ENCODE peak calls at places on chromosomes 6 and 20, in seven cellular contexts. One of them, this sample, is unnamed.

GRCh38 chr20:52454660-52455059 is 263.1 kb upstream of the ZFP64 start:
- DNase-seq in left cardiac atrium: no peak
- DNase-seq in cardiac muscle cell: no peak
- DNase-seq in pons: no peak
- DNase-seq in WERI-Rb-1: no peak
- DNase-seq in AML-193: no peak
- DNase-seq in adrenal gland: no peak
- DNase-seq in this sample: no peak

GRCh38 chr6:85669735-85670194 is 27.1 kb upstream of the SYNCRIP start:
- DNase-seq in left cardiac atrium: no peak
- DNase-seq in cardiac muscle cell: no peak
- DNase-seq in WERI-Rb-1: peak
- DNase-seq in AML-193: peak
- DNase-seq in adrenal gland: no peak
- DNase-seq in pons: no peak
- DNase-seq in this sample: no peak

GRCh38 chr20:58310291-58310782 is 822 bp downstream of the RAB22A start:
- DNase-seq in pons: peak
- DNase-seq in left cardiac atrium: no peak
- DNase-seq in cardiac muscle cell: no peak
- DNase-seq in adrenal gland: no peak
- DNase-seq in AML-193: peak
- DNase-seq in WERI-Rb-1: no peak
- DNase-seq in this sample: no peak

GRCh38 chr6:150753404-150754184 is 111.9 kb upstream of the MTHFD1L start:
- DNase-seq in cardiac muscle cell: peak
- DNase-seq in AML-193: no peak
- DNase-seq in pons: no peak
- DNase-seq in adrenal gland: no peak
- DNase-seq in WERI-Rb-1: no peak
- DNase-seq in left cardiac atrium: no peak
- DNase-seq in this sample: no peak

GRCh38 chr20:1894471-1894950 is 696 bp upstream of the SIRPA start:
- DNase-seq in adrenal gland: no peak
- DNase-seq in WERI-Rb-1: peak
- DNase-seq in AML-193: no peak
- DNase-seq in cardiac muscle cell: peak
- DNase-seq in pons: no peak
- DNase-seq in left cardiac atrium: peak
- DNase-seq in this sample: peak

GRCh38 chr20:48621256-48622078 is 206.3 kb downstream of the PREX1 start:
- DNase-seq in pons: no peak
- DNase-seq in WERI-Rb-1: no peak
- DNase-seq in adrenal gland: no peak
- DNase-seq in AML-193: no peak
- DNase-seq in cardiac muscle cell: no peak
- DNase-seq in left cardiac atrium: peak
- DNase-seq in this sample: peak

GRCh38 chr6:112691289-112691688 is 344.2 kb downstream of the RFPL4B start:
- DNase-seq in pons: no peak
- DNase-seq in adrenal gland: no peak
- DNase-seq in left cardiac atrium: no peak
- DNase-seq in AML-193: no peak
- DNase-seq in WERI-Rb-1: no peak
- DNase-seq in cardiac muscle cell: no peak
- DNase-seq in this sample: no peak

GRCh38 chr20:58945967-58946631 is 35.0 kb upstream of the NELFCD start:
- DNase-seq in cardiac muscle cell: no peak
- DNase-seq in left cardiac atrium: no peak
- DNase-seq in adrenal gland: no peak
- DNase-seq in AML-193: no peak
- DNase-seq in WERI-Rb-1: no peak
- DNase-seq in pons: no peak
- DNase-seq in this sample: no peak

GRCh38 chr6:2964793-2965503 is 6.4 kb downstream of the SERPINB6 start:
- DNase-seq in WERI-Rb-1: no peak
- DNase-seq in cardiac muscle cell: no peak
- DNase-seq in adrenal gland: peak
- DNase-seq in left cardiac atrium: no peak
- DNase-seq in AML-193: no peak
- DNase-seq in pons: no peak
- DNase-seq in this sample: no peak

GRCh38 chr20:59735486-59735885 is 131.1 kb downstream of the PHACTR3 start:
- DNase-seq in pons: no peak
- DNase-seq in left cardiac atrium: no peak
- DNase-seq in WERI-Rb-1: no peak
- DNase-seq in cardiac muscle cell: no peak
- DNase-seq in adrenal gland: no peak
- DNase-seq in AML-193: no peak
- DNase-seq in this sample: no peak

GRCh38 chr6:89243331-89243629 is 26.1 kb upstream of the GABRR1 start:
- DNase-seq in left cardiac atrium: no peak
- DNase-seq in adrenal gland: no peak
- DNase-seq in cardiac muscle cell: no peak
- DNase-seq in pons: no peak
- DNase-seq in AML-193: no peak
- DNase-seq in WERI-Rb-1: no peak
- DNase-seq in this sample: no peak

GRCh38 chr6:36265744-36266143 is 4.1 kb upstream of the PNPLA1 start:
- DNase-seq in AML-193: no peak
- DNase-seq in cardiac muscle cell: no peak
- DNase-seq in WERI-Rb-1: no peak
- DNase-seq in adrenal gland: no peak
- DNase-seq in pons: no peak
- DNase-seq in left cardiac atrium: no peak
- DNase-seq in this sample: no peak

GRCh38 chr6:107692351-107692750 is 131.8 kb downstream of the SCML4 start:
- DNase-seq in pons: no peak
- DNase-seq in AML-193: no peak
- DNase-seq in adrenal gland: no peak
- DNase-seq in WERI-Rb-1: no peak
- DNase-seq in cardiac muscle cell: no peak
- DNase-seq in left cardiac atrium: no peak
- DNase-seq in this sample: no peak

GRCh38 chr6:38193051-38193450 is 373.5 kb downstream of the ZFAND3 start:
- DNase-seq in cardiac muscle cell: no peak
- DNase-seq in AML-193: no peak
- DNase-seq in WERI-Rb-1: no peak
- DNase-seq in pons: no peak
- DNase-seq in left cardiac atrium: no peak
- DNase-seq in adrenal gland: no peak
- DNase-seq in this sample: no peak

GRCh38 chr6:79735183-79735582 is 104.1 kb downstream of the SH3BGRL2 start:
- DNase-seq in pons: no peak
- DNase-seq in left cardiac atrium: no peak
- DNase-seq in WERI-Rb-1: no peak
- DNase-seq in adrenal gland: no peak
- DNase-seq in cardiac muscle cell: no peak
- DNase-seq in AML-193: no peak
- DNase-seq in this sample: no peak

GRCh38 chr6:20212392-20213111 is at the start of gene MBOAT1:
- DNase-seq in AML-193: peak
- DNase-seq in cardiac muscle cell: peak
- DNase-seq in adrenal gland: peak
- DNase-seq in WERI-Rb-1: peak
- DNase-seq in pons: peak
- DNase-seq in left cardiac atrium: peak
- DNase-seq in this sample: peak

GRCh38 chr6:54057068-54057467 is 54.2 kb upstream of the MLIP start:
- DNase-seq in pons: no peak
- DNase-seq in cardiac muscle cell: no peak
- DNase-seq in adrenal gland: no peak
- DNase-seq in AML-193: no peak
- DNase-seq in left cardiac atrium: no peak
- DNase-seq in WERI-Rb-1: no peak
- DNase-seq in this sample: no peak

GRCh38 chr6:138007014-138007472 is 100.2 kb downstream of the PERP start:
- DNase-seq in WERI-Rb-1: peak
- DNase-seq in adrenal gland: no peak
- DNase-seq in AML-193: peak
- DNase-seq in cardiac muscle cell: peak
- DNase-seq in pons: no peak
- DNase-seq in left cardiac atrium: no peak
- DNase-seq in this sample: no peak

This sample was measured in testis.